ENCODE peak calls at places on chromosomes 5 and 9, in nine cellular contexts. One of them, this sample, is unnamed.

GRCh38 chr9:137167113-137167751 is 2.6 kb downstream of the LRRC26 start:
- DNase-seq in left ventricle myocardium inferior: no peak
- DNase-seq in WERI-Rb-1: no peak
- DNase-seq in tibial artery: no peak
- DNase-seq in SJSA1: no peak
- DNase-seq in GM12878: no peak
- DNase-seq in pancreas: no peak
- DNase-seq in tibial nerve: no peak
- DNase-seq in CD4-positive, alpha-beta memory T cell: no peak
- DNase-seq in this sample: no peak

GRCh38 chr5:156406023-156406422 is 79.1 kb downstream of the SGCD start:
- DNase-seq in pancreas: no peak
- DNase-seq in SJSA1: no peak
- DNase-seq in tibial artery: no peak
- DNase-seq in tibial nerve: no peak
- DNase-seq in GM12878: no peak
- DNase-seq in left ventricle myocardium inferior: no peak
- DNase-seq in WERI-Rb-1: no peak
- DNase-seq in CD4-positive, alpha-beta memory T cell: no peak
- DNase-seq in this sample: no peak

GRCh38 chr5:31770157-31770556 is 131.2 kb downstream of the PDZD2 start:
- DNase-seq in tibial artery: no peak
- DNase-seq in SJSA1: no peak
- DNase-seq in tibial nerve: no peak
- DNase-seq in pancreas: no peak
- DNase-seq in GM12878: no peak
- DNase-seq in left ventricle myocardium inferior: no peak
- DNase-seq in CD4-positive, alpha-beta memory T cell: no peak
- DNase-seq in WERI-Rb-1: no peak
- DNase-seq in this sample: no peak

GRCh38 chr9:136648746-136649145 is 14.0 kb upstream of the EGFL7 start:
- DNase-seq in left ventricle myocardium inferior: peak
- DNase-seq in GM12878: no peak
- DNase-seq in tibial artery: peak
- DNase-seq in CD4-positive, alpha-beta memory T cell: no peak
- DNase-seq in SJSA1: no peak
- DNase-seq in WERI-Rb-1: no peak
- DNase-seq in tibial nerve: no peak
- DNase-seq in pancreas: no peak
- DNase-seq in this sample: no peak

GRCh38 chr5:176793343-176793699 is 17.0 kb upstream of the UNC5A start:
- DNase-seq in pancreas: peak
- DNase-seq in GM12878: no peak
- DNase-seq in SJSA1: no peak
- DNase-seq in left ventricle myocardium inferior: no peak
- DNase-seq in CD4-positive, alpha-beta memory T cell: no peak
- DNase-seq in tibial nerve: no peak
- DNase-seq in WERI-Rb-1: no peak
- DNase-seq in tibial artery: no peak
- DNase-seq in this sample: peak

GRCh38 chr9:124894741-124895170 is 32.8 kb downstream of the ARPC5L start:
- DNase-seq in GM12878: no peak
- DNase-seq in pancreas: no peak
- DNase-seq in left ventricle myocardium inferior: no peak
- DNase-seq in CD4-positive, alpha-beta memory T cell: peak
- DNase-seq in WERI-Rb-1: peak
- DNase-seq in tibial nerve: no peak
- DNase-seq in SJSA1: no peak
- DNase-seq in tibial artery: no peak
- DNase-seq in this sample: no peak

GRCh38 chr5:149202910-149203451 is 61.7 kb downstream of the ABLIM3 start:
- DNase-seq in pancreas: no peak
- DNase-seq in WERI-Rb-1: no peak
- DNase-seq in left ventricle myocardium inferior: no peak
- DNase-seq in CD4-positive, alpha-beta memory T cell: no peak
- DNase-seq in SJSA1: no peak
- DNase-seq in tibial nerve: no peak
- DNase-seq in tibial artery: no peak
- DNase-seq in GM12878: no peak
- DNase-seq in this sample: no peak

GRCh38 chr9:18238752-18239151 is 235.2 kb upstream of the ADAMTSL1 start:
- DNase-seq in pancreas: no peak
- DNase-seq in WERI-Rb-1: no peak
- DNase-seq in tibial artery: no peak
- DNase-seq in CD4-positive, alpha-beta memory T cell: no peak
- DNase-seq in SJSA1: no peak
- DNase-seq in tibial nerve: no peak
- DNase-seq in left ventricle myocardium inferior: no peak
- DNase-seq in GM12878: no peak
- DNase-seq in this sample: no peak

GRCh38 chr9:126902160-126902559 is 12.4 kb upstream of the RALGPS1 start:
- DNase-seq in tibial nerve: no peak
- DNase-seq in WERI-Rb-1: no peak
- DNase-seq in tibial artery: no peak
- DNase-seq in GM12878: no peak
- DNase-seq in pancreas: no peak
- DNase-seq in SJSA1: no peak
- DNase-seq in left ventricle myocardium inferior: no peak
- DNase-seq in CD4-positive, alpha-beta memory T cell: no peak
- DNase-seq in this sample: no peak

GRCh38 chr5:151670953-151671636 is 15.6 kb downstream of the SPARC start:
- DNase-seq in tibial artery: peak
- DNase-seq in CD4-positive, alpha-beta memory T cell: no peak
- DNase-seq in SJSA1: no peak
- DNase-seq in pancreas: no peak
- DNase-seq in GM12878: no peak
- DNase-seq in WERI-Rb-1: no peak
- DNase-seq in left ventricle myocardium inferior: no peak
- DNase-seq in tibial nerve: no peak
- DNase-seq in this sample: no peak

GRCh38 chr9:134783699-134784039 is 96.9 kb upstream of the FCN2 start:
- DNase-seq in SJSA1: no peak
- DNase-seq in WERI-Rb-1: no peak
- DNase-seq in GM12878: no peak
- DNase-seq in pancreas: no peak
- DNase-seq in tibial artery: no peak
- DNase-seq in CD4-positive, alpha-beta memory T cell: no peak
- DNase-seq in tibial nerve: peak
- DNase-seq in left ventricle myocardium inferior: peak
- DNase-seq in this sample: peak

GRCh38 chr9:134781895-134782294 is 98.7 kb upstream of the FCN2 start:
- DNase-seq in CD4-positive, alpha-beta memory T cell: no peak
- DNase-seq in left ventricle myocardium inferior: no peak
- DNase-seq in SJSA1: no peak
- DNase-seq in tibial nerve: no peak
- DNase-seq in tibial artery: no peak
- DNase-seq in pancreas: no peak
- DNase-seq in WERI-Rb-1: peak
- DNase-seq in GM12878: no peak
- DNase-seq in this sample: no peak

GRCh38 chr9:134784612-134785305 is 95.9 kb upstream of the FCN2 start:
- DNase-seq in tibial nerve: no peak
- DNase-seq in SJSA1: no peak
- DNase-seq in tibial artery: no peak
- DNase-seq in left ventricle myocardium inferior: no peak
- DNase-seq in GM12878: no peak
- DNase-seq in WERI-Rb-1: no peak
- DNase-seq in pancreas: no peak
- DNase-seq in CD4-positive, alpha-beta memory T cell: no peak
- DNase-seq in this sample: no peak

GRCh38 chr9:134785325-134786108 is 95.1 kb upstream of the FCN2 start:
- DNase-seq in pancreas: no peak
- DNase-seq in SJSA1: no peak
- DNase-seq in tibial artery: no peak
- DNase-seq in left ventricle myocardium inferior: peak
- DNase-seq in WERI-Rb-1: no peak
- DNase-seq in tibial nerve: no peak
- DNase-seq in GM12878: no peak
- DNase-seq in CD4-positive, alpha-beta memory T cell: no peak
- DNase-seq in this sample: no peak

GRCh38 chr9:134782921-134783698 is 97.5 kb upstream of the FCN2 start:
- DNase-seq in GM12878: peak
- DNase-seq in tibial artery: no peak
- DNase-seq in WERI-Rb-1: no peak
- DNase-seq in left ventricle myocardium inferior: no peak
- DNase-seq in CD4-positive, alpha-beta memory T cell: no peak
- DNase-seq in SJSA1: no peak
- DNase-seq in tibial nerve: no peak
- DNase-seq in pancreas: no peak
- DNase-seq in this sample: no peak
- H3K4me3 ChIP-seq in GM12878: no peak
- H3K4me3 ChIP-seq in tibial artery: no peak
- H3K4me3 ChIP-seq in WERI-Rb-1: no peak
- H3K4me3 ChIP-seq in left ventricle myocardium inferior: no peak
- H3K4me3 ChIP-seq in CD4-positive, alpha-beta memory T cell: no peak
- H3K4me3 ChIP-seq in SJSA1: no peak
- H3K4me3 ChIP-seq in tibial nerve: no peak
- H3K4me3 ChIP-seq in pancreas: no peak
- H3K4me3 ChIP-seq in this sample: no peak

GRCh38 chr5:109922396-109922995 is 232.8 kb downstream of the MAN2A1 start:
- DNase-seq in tibial artery: no peak
- DNase-seq in left ventricle myocardium inferior: no peak
- DNase-seq in GM12878: no peak
- DNase-seq in SJSA1: no peak
- DNase-seq in pancreas: no peak
- DNase-seq in tibial nerve: no peak
- DNase-seq in CD4-positive, alpha-beta memory T cell: no peak
- DNase-seq in WERI-Rb-1: no peak
- DNase-seq in this sample: no peak

GRCh38 chr5:109927639-109928038 is 237.9 kb downstream of the MAN2A1 start:
- DNase-seq in tibial artery: no peak
- DNase-seq in tibial nerve: no peak
- DNase-seq in left ventricle myocardium inferior: no peak
- DNase-seq in pancreas: no peak
- DNase-seq in WERI-Rb-1: no peak
- DNase-seq in CD4-positive, alpha-beta memory T cell: no peak
- DNase-seq in GM12878: no peak
- DNase-seq in SJSA1: no peak
- DNase-seq in this sample: no peak

GRCh38 chr5:109928046-109928445 is 238.3 kb downstream of the MAN2A1 start:
- DNase-seq in WERI-Rb-1: no peak
- DNase-seq in CD4-positive, alpha-beta memory T cell: no peak
- DNase-seq in left ventricle myocardium inferior: no peak
- DNase-seq in GM12878: no peak
- DNase-seq in tibial artery: no peak
- DNase-seq in tibial nerve: no peak
- DNase-seq in SJSA1: no peak
- DNase-seq in pancreas: no peak
- DNase-seq in this sample: no peak

GRCh38 chr5:109921735-109922395 is 232.1 kb downstream of the MAN2A1 start:
- DNase-seq in tibial nerve: no peak
- DNase-seq in CD4-positive, alpha-beta memory T cell: peak
- DNase-seq in tibial artery: no peak
- DNase-seq in WERI-Rb-1: peak
- DNase-seq in GM12878: no peak
- DNase-seq in pancreas: no peak
- DNase-seq in SJSA1: no peak
- DNase-seq in left ventricle myocardium inferior: peak
- DNase-seq in this sample: no peak

DNA sequence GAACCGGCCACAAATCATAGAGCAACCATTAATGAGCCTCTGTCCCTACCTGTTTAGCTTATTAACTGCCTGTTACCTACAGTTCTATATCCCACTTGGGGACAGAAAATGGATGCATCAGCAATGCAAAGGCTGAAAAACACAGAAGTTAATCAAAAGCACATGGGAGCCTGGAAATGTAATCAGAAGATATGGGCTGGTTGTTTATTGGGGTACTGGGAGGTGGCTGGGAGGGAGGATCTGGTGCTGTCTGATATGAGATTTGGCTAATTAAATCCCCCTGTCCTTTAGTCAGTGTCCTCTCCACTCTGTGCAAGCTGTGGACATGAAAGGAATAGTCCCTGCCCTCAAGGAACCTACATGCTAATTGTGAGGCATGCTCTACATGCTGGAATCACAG is 235.0 kb downstream of the MAN2A1 start:
- DNase-seq in tibial nerve: no peak
- DNase-seq in tibial artery: no peak
- DNase-seq in pancreas: no peak
- DNase-seq in CD4-positive, alpha-beta memory T cell: no peak
- DNase-seq in WERI-Rb-1: no peak
- DNase-seq in left ventricle myocardium inferior: no peak
- DNase-seq in GM12878: no peak
- DNase-seq in SJSA1: no peak
- DNase-seq in this sample: no peak
- H3K27ac ChIP-seq in tibial nerve: no peak
- H3K27ac ChIP-seq in tibial artery: no peak
- H3K27ac ChIP-seq in pancreas: no peak
- H3K27ac ChIP-seq in CD4-positive, alpha-beta memory T cell: no peak
- H3K27ac ChIP-seq in WERI-Rb-1: no peak
- H3K27ac ChIP-seq in left ventricle myocardium inferior: no peak
- H3K27ac ChIP-seq in GM12878: no peak
- H3K27ac ChIP-seq in SJSA1: no peak
- H3K27ac ChIP-seq in this sample: no peak

GRCh38 chr9:97714435-97714834 is 17.3 kb upstream of the XPA start:
- DNase-seq in GM12878: no peak
- DNase-seq in WERI-Rb-1: no peak
- DNase-seq in left ventricle myocardium inferior: no peak
- DNase-seq in SJSA1: peak
- DNase-seq in tibial nerve: no peak
- DNase-seq in CD4-positive, alpha-beta memory T cell: no peak
- DNase-seq in pancreas: no peak
- DNase-seq in tibial artery: no peak
- DNase-seq in this sample: no peak

GRCh38 chr9:97710356-97711222 is 13.4 kb upstream of the XPA start:
- DNase-seq in WERI-Rb-1: peak
- DNase-seq in CD4-positive, alpha-beta memory T cell: peak
- DNase-seq in left ventricle myocardium inferior: no peak
- DNase-seq in tibial nerve: no peak
- DNase-seq in GM12878: no peak
- DNase-seq in tibial artery: no peak
- DNase-seq in SJSA1: peak
- DNase-seq in pancreas: no peak
- DNase-seq in this sample: no peak

GRCh38 chr9:97706246-97706645 is 9.1 kb upstream of the XPA start:
- DNase-seq in GM12878: no peak
- DNase-seq in tibial nerve: no peak
- DNase-seq in CD4-positive, alpha-beta memory T cell: no peak
- DNase-seq in WERI-Rb-1: no peak
- DNase-seq in left ventricle myocardium inferior: no peak
- DNase-seq in pancreas: no peak
- DNase-seq in SJSA1: no peak
- DNase-seq in tibial artery: no peak
- DNase-seq in this sample: no peak

GRCh38 chr9:97705354-97705950 is 8.3 kb upstream of the XPA start:
- DNase-seq in CD4-positive, alpha-beta memory T cell: peak
- DNase-seq in tibial artery: no peak
- DNase-seq in pancreas: no peak
- DNase-seq in WERI-Rb-1: no peak
- DNase-seq in tibial nerve: no peak
- DNase-seq in SJSA1: no peak
- DNase-seq in left ventricle myocardium inferior: no peak
- DNase-seq in GM12878: no peak
- DNase-seq in this sample: no peak

GRCh38 chr9:97711223-97711626 is 14.1 kb upstream of the XPA start:
- DNase-seq in tibial nerve: no peak
- DNase-seq in left ventricle myocardium inferior: no peak
- DNase-seq in pancreas: no peak
- DNase-seq in SJSA1: peak
- DNase-seq in WERI-Rb-1: no peak
- DNase-seq in tibial artery: no peak
- DNase-seq in GM12878: no peak
- DNase-seq in CD4-positive, alpha-beta memory T cell: no peak
- DNase-seq in this sample: no peak
- H3K4me3 ChIP-seq in tibial nerve: no peak
- H3K4me3 ChIP-seq in left ventricle myocardium inferior: no peak
- H3K4me3 ChIP-seq in pancreas: no peak
- H3K4me3 ChIP-seq in SJSA1: no peak
- H3K4me3 ChIP-seq in WERI-Rb-1: no peak
- H3K4me3 ChIP-seq in tibial artery: no peak
- H3K4me3 ChIP-seq in GM12878: no peak
- H3K4me3 ChIP-seq in CD4-positive, alpha-beta memory T cell: no peak
- H3K4me3 ChIP-seq in this sample: no peak

GRCh38 chr5:90875456-90875855 is 316.9 kb downstream of the ADGRV1 start:
- DNase-seq in tibial nerve: no peak
- DNase-seq in WERI-Rb-1: no peak
- DNase-seq in GM12878: no peak
- DNase-seq in pancreas: no peak
- DNase-seq in tibial artery: no peak
- DNase-seq in left ventricle myocardium inferior: no peak
- DNase-seq in SJSA1: no peak
- DNase-seq in CD4-positive, alpha-beta memory T cell: no peak
- DNase-seq in this sample: no peak
- H3K27ac ChIP-seq in tibial nerve: no peak
- H3K27ac ChIP-seq in WERI-Rb-1: no peak
- H3K27ac ChIP-seq in GM12878: no peak
- H3K27ac ChIP-seq in pancreas: no peak
- H3K27ac ChIP-seq in tibial artery: no peak
- H3K27ac ChIP-seq in left ventricle myocardium inferior: no peak
- H3K27ac ChIP-seq in SJSA1: no peak
- H3K27ac ChIP-seq in CD4-positive, alpha-beta memory T cell: no peak
- H3K27ac ChIP-seq in this sample: no peak